ENCODE peak calls at places on chromosomes 4 and X, in four cellular contexts. J is stomach, D is lung, H is heart right ventricle. T is an unnamed sample. For H3K4me1, the result is how much of the 10 kb centered on the place peaks cover.

GRCh38 chr4:40843696-40844095 is 93.9 kb downstream of the NSUN7 start:
- DNase-seq in J (no peak), D (no peak), H (no peak), T (no peak)

GRCh38 chrX:47361538-47362511 is 8.6 kb upstream of the ZNF157 start:
- DNase-seq in J (peak), D (peak), H (peak), T (peak)

GRCh38 chr4:153661215-153661822 is 22.8 kb upstream of the TLR2 start:
- DNase-seq in J (no peak), D (no peak), H (no peak), T (no peak)

GRCh38 chrX:24720036-24720435 is 26.3 kb downstream of the POLA1 start:
- DNase-seq in J (no peak), D (no peak), H (no peak), T (no peak)

GRCh38 chrX:105821471-105822081 is 763 bp upstream of the NRK start:
- DNase-seq in J (no peak), D (no peak), H (no peak), T (peak)

GRCh38 chr4:183447646-183448045 is 3.2 kb downstream of the CDKN2AIP start:
- DNase-seq in J (no peak), D (no peak), H (no peak), T (no peak)

GRCh38 chr4:182869697-182870096 is 47.5 kb downstream of the DCTD start:
- DNase-seq in J (no peak), D (no peak), H (no peak), T (no peak)

GRCh38 chrX:38558681-38559080 is 2.7 kb upstream of the TSPAN7 start:
- DNase-seq in J (no peak), D (no peak), H (no peak), T (no peak)

GRCh38 chr4:168269879-168270278 is 48.7 kb downstream of the DDX60 start:
- DNase-seq in J (no peak), D (no peak), H (peak), T (no peak)

GRCh38 chr4:24742773-24743676 is 52.3 kb upstream of the SOD3 start:
- DNase-seq in J (no peak), D (no peak), H (no peak), T (no peak)

GRCh38 chr4:100208964-100209363 is 18.7 kb upstream of the DDIT4L start:
- DNase-seq in J (no peak), D (no peak), H (no peak), T (no peak)

GRCh38 chrX:28135378-28136047 is 154.3 kb upstream of the DCAF8L1 start:
- DNase-seq in J (no peak), D (no peak), H (no peak), T (no peak)

GRCh38 chr4:55080174-55080865 is 45.1 kb downstream of the KDR start:
- DNase-seq in J (no peak), D (no peak), H (no peak), T (no peak)

GRCh38 chr4:972651-973424 is 531 bp downstream of the DGKQ start:
- DNase-seq in J (peak), D (no peak), H (no peak), T (no peak)

GRCh38 chr4:7938513-7939376 is 916 bp downstream of the AFAP1 start:
- DNase-seq in J (peak), D (no peak), H (peak), T (no peak)
- H3K4me1 ChIP-seq in J (under half), D (under half), H (under half), T (under half)

DNA sequence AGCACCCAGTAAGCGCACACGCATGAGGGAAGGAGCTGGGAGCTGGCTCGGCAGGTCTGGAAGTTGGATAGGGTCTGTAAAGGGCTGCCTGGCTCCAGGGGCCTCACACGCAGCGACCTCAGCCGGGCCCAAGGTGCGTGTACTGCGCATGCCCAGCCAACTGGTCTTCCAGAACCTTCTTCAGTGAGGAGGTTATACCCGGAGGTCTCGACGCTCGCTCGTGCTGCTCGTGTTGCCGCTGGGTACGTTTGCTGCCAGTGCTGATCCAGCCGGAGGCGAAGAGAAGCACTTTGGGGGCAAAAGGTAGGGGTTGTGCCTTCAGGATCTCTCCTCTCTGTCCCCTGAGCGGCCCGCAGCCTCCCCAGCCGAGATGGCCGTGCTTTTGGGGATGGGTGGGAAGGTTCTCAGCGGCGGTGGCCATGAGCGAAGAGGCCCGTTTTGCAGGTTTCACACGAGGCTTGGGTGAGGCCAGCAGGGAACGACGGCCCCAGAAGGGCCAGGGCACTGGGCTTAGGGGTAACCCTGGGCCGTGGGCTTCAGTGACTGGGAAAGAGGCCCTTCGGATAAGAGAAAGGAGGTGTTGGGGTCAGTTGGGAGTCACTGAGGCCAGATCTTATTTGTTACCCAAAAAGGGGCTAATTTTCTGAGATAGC is 3.8 kb upstream of the CXCL9 start:
- DNase-seq in J (no peak), D (no peak), H (no peak), T (no peak)
- H3K4me3 ChIP-seq in J (no peak), D (no peak), H (no peak), T (no peak)

GRCh38 chr4:105146286-105147219 is at the start of gene TET2:
- DNase-seq in J (peak), D (peak), H (peak), T (no peak)
- H3K27ac ChIP-seq in J (peak), D (peak), H (peak), T (peak)

GRCh38 chrX:107676559-107677378 is 48.5 kb downstream of the PRPS1 start:
- DNase-seq in J (peak), D (peak), H (peak), T (peak)
- H3K4me1 ChIP-seq in J (under half), D (under half), H (under half), T (under half)

GRCh38 chr4:148469938-148470337 is 27.7 kb upstream of the NR3C2 start:
- DNase-seq in J (no peak), D (no peak), H (no peak), T (no peak)
- H3K4me3 ChIP-seq in J (no peak), D (no peak), H (no peak), T (no peak)

GRCh38 chr4:151728679-151729078 is 32.1 kb downstream of the GATB start:
- DNase-seq in J (no peak), D (no peak), H (no peak), T (no peak)

GRCh38 chr4:151730003-151730559 is 30.7 kb downstream of the GATB start:
- DNase-seq in J (no peak), D (no peak), H (no peak), T (no peak)

GRCh38 chr4:151725087-151725486 is 35.7 kb downstream of the GATB start:
- DNase-seq in J (no peak), D (no peak), H (no peak), T (no peak)

GRCh38 chr4:151721466-151721865 is 39.3 kb downstream of the GATB start:
- DNase-seq in J (no peak), D (no peak), H (no peak), T (no peak)

GRCh38 chr4:151727365-151727764 is 33.4 kb downstream of the GATB start:
- DNase-seq in J (no peak), D (no peak), H (no peak), T (no peak)
- H3K27ac ChIP-seq in J (no peak), D (no peak), H (no peak), T (no peak)